ENCODE peak calls at places on chromosomes 13 and 19, in ten cellular contexts. One of them, this sample, is unnamed.
A peak's percentile ranks its signal among the peaks of the same experiment; 100 is the strongest.

GRCh38 chr19:14718522-14719113 is 28.8 kb downstream of the ZNF333 start:
- DNase-seq in IMR-90: no peak
- DNase-seq in neural progenitor cell: no peak
- DNase-seq in colonic mucosa: no peak
- DNase-seq in H9: no peak
- DNase-seq in astrocyte: no peak
- DNase-seq in MM.1S: no peak
- DNase-seq in fibroblast of lung: peak; percentile 3
- DNase-seq in GM12878: no peak
- DNase-seq in K562: no peak
- DNase-seq in this sample: peak; percentile 23

GRCh38 chr13:85693889-85694511 is 105.2 kb downstream of the SLITRK6 start:
- DNase-seq in H9: no peak
- DNase-seq in MM.1S: no peak
- DNase-seq in IMR-90: peak; percentile 44
- DNase-seq in neural progenitor cell: no peak
- DNase-seq in fibroblast of lung: peak; percentile 18
- DNase-seq in K562: no peak
- DNase-seq in astrocyte: peak; percentile 5
- DNase-seq in colonic mucosa: no peak
- DNase-seq in GM12878: no peak
- DNase-seq in this sample: peak; percentile 52

GRCh38 chr19:53172892-53173291 is 14.0 kb upstream of the ZNF347 start:
- DNase-seq in astrocyte: no peak
- DNase-seq in GM12878: no peak
- DNase-seq in K562: peak; percentile 19
- DNase-seq in neural progenitor cell: no peak
- DNase-seq in MM.1S: no peak
- DNase-seq in fibroblast of lung: peak; percentile 9
- DNase-seq in H9: no peak
- DNase-seq in IMR-90: peak; percentile 48
- DNase-seq in colonic mucosa: no peak
- DNase-seq in this sample: no peak

GRCh38 chr19:27971071-27971470 is 1241.9 kb downstream of the UQCRFS1 start:
- DNase-seq in fibroblast of lung: peak; percentile 88
- DNase-seq in IMR-90: no peak
- DNase-seq in GM12878: no peak
- DNase-seq in H9: peak; percentile 53
- DNase-seq in K562: no peak
- DNase-seq in colonic mucosa: no peak
- DNase-seq in MM.1S: no peak
- DNase-seq in astrocyte: peak; percentile 87
- DNase-seq in neural progenitor cell: peak; percentile 86
- DNase-seq in this sample: peak; percentile 74

GRCh38 chr13:29918845-29919244 is 68.4 kb upstream of the UBL3 start:
- DNase-seq in MM.1S: no peak
- DNase-seq in K562: no peak
- DNase-seq in colonic mucosa: no peak
- DNase-seq in GM12878: no peak
- DNase-seq in fibroblast of lung: peak; percentile 95
- DNase-seq in astrocyte: peak; percentile 92
- DNase-seq in neural progenitor cell: no peak
- DNase-seq in IMR-90: peak; percentile 92
- DNase-seq in H9: no peak
- DNase-seq in this sample: no peak

GRCh38 chr13:113437408-113438010 is 15.8 kb downstream of the ADPRHL1 start:
- DNase-seq in H9: no peak
- DNase-seq in colonic mucosa: no peak
- DNase-seq in neural progenitor cell: no peak
- DNase-seq in fibroblast of lung: no peak
- DNase-seq in K562: no peak
- DNase-seq in IMR-90: peak; percentile 7
- DNase-seq in GM12878: no peak
- DNase-seq in astrocyte: no peak
- DNase-seq in MM.1S: no peak
- DNase-seq in this sample: peak; percentile 42

GRCh38 chr13:27424246-27425150 is at the start of gene GTF3A:
- DNase-seq in neural progenitor cell: peak; percentile 92
- DNase-seq in MM.1S: peak; percentile 80
- DNase-seq in fibroblast of lung: peak; percentile 74
- DNase-seq in IMR-90: peak; percentile 82
- DNase-seq in astrocyte: peak; percentile 59
- DNase-seq in K562: peak; percentile 87
- DNase-seq in colonic mucosa: peak; percentile 81
- DNase-seq in GM12878: peak; percentile 71
- DNase-seq in H9: peak; percentile 83
- DNase-seq in this sample: peak; percentile 92

GRCh38 chr13:26025196-26025595 is 26.6 kb downstream of the SHISA2 start:
- DNase-seq in colonic mucosa: no peak
- DNase-seq in H9: peak; percentile 58
- DNase-seq in astrocyte: no peak
- DNase-seq in fibroblast of lung: no peak
- DNase-seq in GM12878: no peak
- DNase-seq in K562: no peak
- DNase-seq in MM.1S: no peak
- DNase-seq in IMR-90: no peak
- DNase-seq in neural progenitor cell: no peak
- DNase-seq in this sample: peak; percentile 56

GRCh38 chr19:23437901-23438300 is 42.6 kb upstream of the ZNF91 start:
- DNase-seq in GM12878: no peak
- DNase-seq in H9: no peak
- DNase-seq in astrocyte: no peak
- DNase-seq in neural progenitor cell: no peak
- DNase-seq in MM.1S: peak; percentile 22
- DNase-seq in fibroblast of lung: no peak
- DNase-seq in K562: no peak
- DNase-seq in colonic mucosa: no peak
- DNase-seq in IMR-90: no peak
- DNase-seq in this sample: no peak
- H3K9me3 ChIP-seq in GM12878: no peaks in the 10 kb centered on the region
- H3K9me3 ChIP-seq in H9: peaks cover 64% of the 10 kb centered on the region
- H3K9me3 ChIP-seq in astrocyte: peaks cover 10% of the 10 kb centered on the region
- H3K9me3 ChIP-seq in neural progenitor cell: peaks cover 21% of the 10 kb centered on the region
- H3K9me3 ChIP-seq in MM.1S: no peaks in the 10 kb centered on the region
- H3K9me3 ChIP-seq in fibroblast of lung: no peaks in the 10 kb centered on the region
- H3K9me3 ChIP-seq in K562: no peaks in the 10 kb centered on the region
- H3K9me3 ChIP-seq in colonic mucosa: no peaks in the 10 kb centered on the region
- H3K9me3 ChIP-seq in IMR-90: peaks cover 23% of the 10 kb centered on the region
- H3K9me3 ChIP-seq in this sample: peaks cover 66% of the 10 kb centered on the region

DNA sequence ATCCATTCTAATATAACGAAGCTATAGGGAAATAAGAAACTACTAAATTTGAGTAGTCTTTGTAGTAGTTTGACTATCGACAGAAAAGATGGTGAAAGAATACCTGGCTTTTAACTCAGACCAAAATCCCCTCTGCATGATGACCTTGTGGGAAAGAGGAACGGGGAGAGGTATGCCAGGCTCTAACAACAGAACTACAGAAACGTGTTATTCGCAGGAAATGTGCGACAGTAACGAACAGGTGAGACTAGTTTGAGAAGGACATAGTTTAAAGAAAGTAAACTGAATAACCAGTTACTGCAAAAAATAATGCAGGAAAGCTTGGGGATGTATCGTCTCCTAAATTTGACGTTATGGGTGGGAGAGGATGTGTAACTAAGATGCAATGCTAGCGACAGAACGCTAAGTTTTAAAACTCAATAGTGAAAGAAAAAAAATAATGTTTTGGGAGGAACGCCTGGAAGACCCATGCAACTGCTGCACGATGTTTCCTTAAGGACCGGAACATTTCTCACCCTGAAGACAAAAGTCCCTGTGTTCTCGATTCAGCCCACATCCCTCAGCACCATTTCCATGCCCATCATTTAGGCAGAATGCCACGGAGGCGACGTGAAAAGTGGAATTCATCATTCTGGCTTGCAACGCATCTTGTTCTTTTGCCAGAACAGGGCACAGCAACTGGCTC is 1.6 kb upstream of the RAP2A start:
- DNase-seq in MM.1S: no peak
- DNase-seq in colonic mucosa: no peak
- DNase-seq in fibroblast of lung: no peak
- DNase-seq in neural progenitor cell: no peak
- DNase-seq in K562: no peak
- DNase-seq in astrocyte: no peak
- DNase-seq in IMR-90: no peak
- DNase-seq in GM12878: no peak
- DNase-seq in H9: no peak
- DNase-seq in this sample: no peak
- H3K9ac ChIP-seq in MM.1S: peak overlapping the region; percentile 55
- H3K9ac ChIP-seq in colonic mucosa: peak overlapping the region; percentile 98
- H3K9ac ChIP-seq in fibroblast of lung: peak overlapping the region; percentile 72
- H3K9ac ChIP-seq in neural progenitor cell: peak overlapping the region; percentile 21
- H3K9ac ChIP-seq in K562: no peak overlapping the region
- H3K9ac ChIP-seq in astrocyte: peak overlapping the region; percentile 86
- H3K9ac ChIP-seq in IMR-90: peak overlapping the region; percentile 81
- H3K9ac ChIP-seq in GM12878: peak overlapping the region; percentile 45
- H3K9ac ChIP-seq in H9: peak overlapping the region; percentile 87
- H3K9ac ChIP-seq in this sample: no peak overlapping the region

DNA sequence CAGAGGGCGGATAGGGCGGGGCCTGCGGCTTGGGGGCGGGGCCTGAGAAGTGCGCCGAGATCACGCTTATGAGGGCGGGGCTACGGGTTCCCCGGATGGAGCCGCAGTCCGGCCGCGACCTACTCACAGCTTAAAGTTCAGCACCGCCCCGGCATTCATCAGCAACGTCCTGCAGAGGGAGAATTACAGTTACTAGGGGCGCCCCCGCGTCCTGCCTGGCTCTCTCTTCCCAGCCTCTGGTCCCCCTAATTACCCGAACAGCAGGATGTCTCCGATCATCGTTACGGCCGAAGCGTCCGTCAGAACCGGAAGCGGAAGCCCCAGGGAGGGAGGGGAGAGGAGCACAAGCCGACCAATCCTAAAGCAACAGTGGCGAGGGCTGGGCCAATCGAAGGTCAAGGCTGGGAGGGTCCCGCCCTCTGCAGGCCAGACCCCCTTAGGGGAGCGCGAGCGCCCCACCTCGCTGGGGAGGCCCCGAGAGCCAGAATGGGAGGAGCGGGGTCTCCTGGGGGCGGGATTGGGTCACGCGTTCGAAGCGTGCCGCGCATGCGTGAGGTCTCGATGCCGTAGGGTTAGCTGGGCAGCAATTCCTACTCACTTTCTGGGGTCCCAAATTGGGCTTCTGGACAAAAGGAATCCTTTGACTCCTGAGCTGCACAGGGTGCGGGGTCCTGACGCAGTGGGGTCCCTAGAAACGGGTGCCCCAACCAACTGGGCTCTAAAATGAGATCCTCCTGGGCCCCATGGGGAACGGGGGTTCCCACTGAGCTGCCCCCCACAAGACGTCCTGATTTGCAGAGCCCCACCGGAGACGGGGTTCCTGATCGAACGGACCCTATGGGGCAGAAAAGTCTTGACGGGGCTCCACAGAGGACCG is at the start of gene SMIM7:
- DNase-seq in GM12878: peak; percentile 98
- DNase-seq in colonic mucosa: peak; percentile 98
- DNase-seq in astrocyte: peak; percentile 95
- DNase-seq in K562: peak; percentile 99
- DNase-seq in H9: peak; percentile 99
- DNase-seq in MM.1S: peak; percentile 99
- DNase-seq in fibroblast of lung: peak; percentile 97
- DNase-seq in neural progenitor cell: peak; percentile 99
- DNase-seq in IMR-90: peak; percentile 98
- DNase-seq in this sample: peak; percentile 99
- TF ChIP-seq CTCF in GM12878: no peak
- TF ChIP-seq CTCF in colonic mucosa: no peak
- TF ChIP-seq CTCF in astrocyte: no peak
- TF ChIP-seq CTCF in K562: peak; percentile 48
- TF ChIP-seq CTCF in H9: no peak
- TF ChIP-seq CTCF in MM.1S: peak; percentile 22
- TF ChIP-seq CTCF in fibroblast of lung: no peak
- TF ChIP-seq CTCF in neural progenitor cell: peak; percentile 25
- TF ChIP-seq CTCF in IMR-90: peak; percentile 30
- TF ChIP-seq CTCF in this sample: no peak

GRCh38 chr19:19732579-19733501 is at the start of gene ZNF14:
- DNase-seq in colonic mucosa: peak; percentile 97
- DNase-seq in astrocyte: peak; percentile 84
- DNase-seq in H9: peak; percentile 96
- DNase-seq in K562: peak; percentile 96
- DNase-seq in MM.1S: peak; percentile 87
- DNase-seq in IMR-90: peak; percentile 90
- DNase-seq in fibroblast of lung: peak; percentile 90
- DNase-seq in neural progenitor cell: peak; percentile 98
- DNase-seq in GM12878: peak; percentile 84
- DNase-seq in this sample: peak; percentile 98

GRCh38 chr19:19740755-19741154 is 7.8 kb upstream of the ZNF14 start:
- DNase-seq in K562: no peak
- DNase-seq in neural progenitor cell: no peak
- DNase-seq in GM12878: no peak
- DNase-seq in colonic mucosa: no peak
- DNase-seq in IMR-90: no peak
- DNase-seq in MM.1S: no peak
- DNase-seq in astrocyte: no peak
- DNase-seq in fibroblast of lung: no peak
- DNase-seq in H9: peak; percentile 21
- DNase-seq in this sample: no peak

GRCh38 chr19:19738564-19738963 is 5.7 kb upstream of the ZNF14 start:
- DNase-seq in colonic mucosa: no peak
- DNase-seq in IMR-90: no peak
- DNase-seq in MM.1S: no peak
- DNase-seq in GM12878: no peak
- DNase-seq in K562: no peak
- DNase-seq in H9: no peak
- DNase-seq in neural progenitor cell: no peak
- DNase-seq in fibroblast of lung: no peak
- DNase-seq in astrocyte: no peak
- DNase-seq in this sample: no peak

GRCh38 chr19:19741184-19741583 is 8.3 kb upstream of the ZNF14 start:
- DNase-seq in fibroblast of lung: no peak
- DNase-seq in astrocyte: no peak
- DNase-seq in neural progenitor cell: no peak
- DNase-seq in colonic mucosa: no peak
- DNase-seq in GM12878: no peak
- DNase-seq in IMR-90: no peak
- DNase-seq in K562: no peak
- DNase-seq in H9: no peak
- DNase-seq in MM.1S: no peak
- DNase-seq in this sample: no peak

DNA sequence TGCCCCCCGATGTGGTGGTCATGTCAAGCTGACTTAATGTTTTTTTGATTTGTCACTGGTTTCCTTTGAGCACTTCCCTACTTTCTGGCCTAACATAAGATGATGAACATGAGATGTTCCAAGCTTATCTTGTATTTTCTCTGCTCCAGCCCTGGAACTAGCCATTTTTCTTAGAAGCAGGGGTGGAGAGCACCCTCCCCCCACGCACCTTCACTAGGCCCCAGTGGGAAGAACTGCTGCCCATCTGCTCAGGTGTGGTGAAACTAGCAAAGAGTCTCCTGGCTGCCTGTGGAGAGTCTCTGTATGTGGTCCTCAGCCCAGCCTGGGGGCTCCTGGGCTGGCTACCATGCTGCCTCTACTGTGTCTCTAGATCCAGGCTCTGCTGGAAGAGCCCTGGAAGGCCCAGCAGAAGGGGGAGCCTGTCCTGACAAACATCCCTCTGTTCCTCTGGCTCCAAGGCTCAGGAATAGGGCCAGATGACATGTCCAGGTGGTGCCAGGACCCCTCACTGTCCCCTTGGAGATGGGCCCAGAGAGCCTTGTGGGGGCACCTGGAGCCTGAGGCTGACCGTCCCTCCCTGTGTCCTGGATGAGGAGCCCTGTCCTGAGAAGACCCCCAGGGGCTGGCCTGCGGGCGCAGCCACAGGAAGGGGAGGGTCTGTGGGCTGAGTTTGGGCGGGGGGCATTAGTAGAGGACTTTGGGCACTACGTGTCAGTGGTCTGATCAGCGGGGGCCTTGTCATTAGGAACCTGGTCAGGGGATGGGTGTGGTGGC is 4.8 kb upstream of the ZNF14 start:
- DNase-seq in MM.1S: no peak
- DNase-seq in fibroblast of lung: no peak
- DNase-seq in K562: no peak
- DNase-seq in neural progenitor cell: no peak
- DNase-seq in astrocyte: no peak
- DNase-seq in H9: no peak
- DNase-seq in GM12878: no peak
- DNase-seq in colonic mucosa: no peak
- DNase-seq in IMR-90: no peak
- DNase-seq in this sample: no peak
- H3K9me3 ChIP-seq in MM.1S: no peaks in the 10 kb centered on the region
- H3K9me3 ChIP-seq in fibroblast of lung: no peaks in the 10 kb centered on the region
- H3K9me3 ChIP-seq in K562: no peaks in the 10 kb centered on the region
- H3K9me3 ChIP-seq in neural progenitor cell: no peaks in the 10 kb centered on the region
- H3K9me3 ChIP-seq in astrocyte: peaks cover under 1% of the 10 kb centered on the region
- H3K9me3 ChIP-seq in H9: no peaks in the 10 kb centered on the region
- H3K9me3 ChIP-seq in GM12878: peaks cover 2% of the 10 kb centered on the region
- H3K9me3 ChIP-seq in colonic mucosa: no peaks in the 10 kb centered on the region
- H3K9me3 ChIP-seq in IMR-90: peaks cover 8% of the 10 kb centered on the region
- H3K9me3 ChIP-seq in this sample: no peaks in the 10 kb centered on the region